ENCODE peak calls at places on chromosome 18, in five cellular contexts. One of them, this sample, is unnamed.

GRCh38 chr18:47168509-47168908 is 7.7 kb downstream of the IER3IP1 start:
- ATAC-seq in mucosa of descending colon: no peak
- ATAC-seq in aorta: no peak
- ATAC-seq in activated T-cell treated with anti-CD3 and anti-CD28 coated beads, Interleukin-2, amount 50 U/mL, for 4 hours: no peak
- ATAC-seq in foreskin keratinocyte: no peak
- ATAC-seq in this sample: peak

GRCh38 chr18:64419156-64419555 is 270.3 kb upstream of the LINC00305 start:
- ATAC-seq in mucosa of descending colon: no peak
- ATAC-seq in aorta: no peak
- ATAC-seq in activated T-cell treated with anti-CD3 and anti-CD28 coated beads, Interleukin-2, amount 50 U/mL, for 4 hours: no peak
- ATAC-seq in foreskin keratinocyte: no peak
- ATAC-seq in this sample: no peak

GRCh38 chr18:55337153-55337552 is 250.8 kb downstream of the TCF4 start:
- ATAC-seq in mucosa of descending colon: no peak
- ATAC-seq in aorta: no peak
- ATAC-seq in activated T-cell treated with anti-CD3 and anti-CD28 coated beads, Interleukin-2, amount 50 U/mL, for 4 hours: no peak
- ATAC-seq in foreskin keratinocyte: no peak
- ATAC-seq in this sample: no peak

GRCh38 chr18:26471826-26472225 is 76.5 kb downstream of the KCTD1 start:
- ATAC-seq in mucosa of descending colon: no peak
- ATAC-seq in aorta: no peak
- ATAC-seq in activated T-cell treated with anti-CD3 and anti-CD28 coated beads, Interleukin-2, amount 50 U/mL, for 4 hours: no peak
- ATAC-seq in foreskin keratinocyte: no peak
- ATAC-seq in this sample: no peak

GRCh38 chr18:12287684-12288405 is 20.2 kb upstream of the TUBB6 start:
- ATAC-seq in mucosa of descending colon: peak
- ATAC-seq in aorta: peak
- ATAC-seq in activated T-cell treated with anti-CD3 and anti-CD28 coated beads, Interleukin-2, amount 50 U/mL, for 4 hours: peak
- ATAC-seq in foreskin keratinocyte: peak
- ATAC-seq in this sample: no peak

GRCh38 chr18:60024345-60024744 is 124.5 kb downstream of the PMAIP1 start:
- ATAC-seq in mucosa of descending colon: no peak
- ATAC-seq in aorta: no peak
- ATAC-seq in activated T-cell treated with anti-CD3 and anti-CD28 coated beads, Interleukin-2, amount 50 U/mL, for 4 hours: no peak
- ATAC-seq in foreskin keratinocyte: no peak
- ATAC-seq in this sample: no peak

GRCh38 chr18:56298935-56299334 is 339.5 kb downstream of the TXNL1 start:
- ATAC-seq in mucosa of descending colon: no peak
- ATAC-seq in aorta: no peak
- ATAC-seq in activated T-cell treated with anti-CD3 and anti-CD28 coated beads, Interleukin-2, amount 50 U/mL, for 4 hours: peak
- ATAC-seq in foreskin keratinocyte: peak
- ATAC-seq in this sample: no peak

GRCh38 chr18:2980607-2980923 is 32.4 kb downstream of the LPIN2 start:
- ATAC-seq in mucosa of descending colon: no peak
- ATAC-seq in aorta: no peak
- ATAC-seq in activated T-cell treated with anti-CD3 and anti-CD28 coated beads, Interleukin-2, amount 50 U/mL, for 4 hours: no peak
- ATAC-seq in foreskin keratinocyte: no peak
- ATAC-seq in this sample: no peak

GRCh38 chr18:37452697-37453385 is 112.8 kb downstream of the CELF4 start:
- ATAC-seq in mucosa of descending colon: peak
- ATAC-seq in aorta: no peak
- ATAC-seq in activated T-cell treated with anti-CD3 and anti-CD28 coated beads, Interleukin-2, amount 50 U/mL, for 4 hours: no peak
- ATAC-seq in foreskin keratinocyte: no peak
- ATAC-seq in this sample: no peak

GRCh38 chr18:11533942-11534496 is 75.4 kb upstream of the SLC35G4 start:
- ATAC-seq in mucosa of descending colon: no peak
- ATAC-seq in aorta: no peak
- ATAC-seq in activated T-cell treated with anti-CD3 and anti-CD28 coated beads, Interleukin-2, amount 50 U/mL, for 4 hours: no peak
- ATAC-seq in foreskin keratinocyte: no peak
- ATAC-seq in this sample: no peak

GRCh38 chr18:22098563-22098989 is 70.8 kb upstream of the GATA6 start:
- ATAC-seq in mucosa of descending colon: no peak
- ATAC-seq in aorta: no peak
- ATAC-seq in activated T-cell treated with anti-CD3 and anti-CD28 coated beads, Interleukin-2, amount 50 U/mL, for 4 hours: no peak
- ATAC-seq in foreskin keratinocyte: no peak
- ATAC-seq in this sample: no peak

GRCh38 chr18:45690975-45691815 is 32.8 kb upstream of the SLC14A1 start:
- ATAC-seq in mucosa of descending colon: peak
- ATAC-seq in aorta: peak
- ATAC-seq in activated T-cell treated with anti-CD3 and anti-CD28 coated beads, Interleukin-2, amount 50 U/mL, for 4 hours: no peak
- ATAC-seq in foreskin keratinocyte: peak
- ATAC-seq in this sample: no peak

GRCh38 chr18:3067213-3068118 is 54.5 kb upstream of the LPIN2 start:
- ATAC-seq in mucosa of descending colon: peak
- ATAC-seq in aorta: no peak
- ATAC-seq in activated T-cell treated with anti-CD3 and anti-CD28 coated beads, Interleukin-2, amount 50 U/mL, for 4 hours: peak
- ATAC-seq in foreskin keratinocyte: no peak
- ATAC-seq in this sample: peak

This sample was measured in activated T-helper 17 cell treated with anti-CD3 and anti-CD28 coated beads, Interleukin-2, amount 50 U/mL, for 72 hours.